ENCODE peak calls at places on chromosomes 12 and 14, in seven cellular contexts. O, M, E, K, Y, H and D are unnamed samples.

GRCh38 chr14:74134484-74134883 is 49.7 kb downstream of the LIN52 start:
- DNase-seq in O (no peak), M (no peak), E (no peak), K (no peak), Y (no peak), H (no peak), D (no peak)

GRCh38 chr12:33322519-33322918 is 117.1 kb downstream of the SYT10 start:
- DNase-seq in O (no peak), M (no peak), E (no peak), K (no peak), Y (no peak), H (no peak), D (no peak)

GRCh38 chr12:80894179-80894578 is 43.6 kb downstream of the LIN7A start:
- DNase-seq in O (no peak), M (no peak), E (no peak), K (no peak), Y (no peak), H (no peak), D (no peak)

GRCh38 chr14:92507174-92507768 is 6.3 kb upstream of the RIN3 start:
- DNase-seq in O (no peak), M (no peak), E (peak), K (no peak), Y (no peak), H (no peak), D (no peak)

GRCh38 chr14:49250517-49250916 is 335.7 kb downstream of the RPS29 start:
- DNase-seq in O (no peak), M (no peak), E (no peak), K (no peak), Y (no peak), H (no peak), D (no peak)

GRCh38 chr12:69404851-69405365 is 45.4 kb downstream of the YEATS4 start:
- DNase-seq in O (no peak), M (no peak), E (no peak), K (no peak), Y (no peak), H (no peak), D (no peak)

GRCh38 chr14:59868021-59868420 is 2.6 kb downstream of the RTN1 start:
- DNase-seq in O (no peak), M (no peak), E (no peak), K (no peak), Y (no peak), H (no peak), D (no peak)

GRCh38 chr14:55366271-55366670 is 45.4 kb downstream of the ATG14 start:
- DNase-seq in O (no peak), M (no peak), E (no peak), K (no peak), Y (no peak), H (peak), D (no peak)

GRCh38 chr12:6345319-6346071 is 3.6 kb upstream of the TNFRSF1A start:
- DNase-seq in O (no peak), M (no peak), E (no peak), K (peak), Y (no peak), H (peak), D (no peak)

GRCh38 chr12:13390921-13391320 is 194.4 kb downstream of the EMP1 start:
- DNase-seq in O (no peak), M (peak), E (no peak), K (no peak), Y (no peak), H (no peak), D (no peak)

GRCh38 chr14:55954108-55954507 is 164.1 kb upstream of the PELI2 start:
- DNase-seq in O (no peak), M (no peak), E (no peak), K (no peak), Y (no peak), H (no peak), D (no peak)

GRCh38 chr14:77965919-77966435 is 166.1 kb downstream of the ADCK1 start:
- DNase-seq in O (peak), M (peak), E (peak), K (peak), Y (no peak), H (peak), D (no peak)

GRCh38 chr12:132388379-132389015 is 59.1 kb upstream of the GALNT9 start:
- DNase-seq in O (no peak), M (no peak), E (peak), K (no peak), Y (no peak), H (no peak), D (no peak)

GRCh38 chr14:71803539-71804260 is 128.5 kb upstream of the RGS6 start:
- DNase-seq in O (no peak), M (no peak), E (no peak), K (no peak), Y (no peak), H (peak), D (no peak)

GRCh38 chr12:87509233-87509820 is 519.9 kb downstream of the C12orf50 start:
- DNase-seq in O (no peak), M (no peak), E (no peak), K (no peak), Y (no peak), H (peak), D (no peak)

GRCh38 chr12:95918194-95918993 is 24.0 kb downstream of the CCDC38 start:
- DNase-seq in O (peak), M (peak), E (no peak), K (peak), Y (peak), H (peak), D (no peak)

DNA sequence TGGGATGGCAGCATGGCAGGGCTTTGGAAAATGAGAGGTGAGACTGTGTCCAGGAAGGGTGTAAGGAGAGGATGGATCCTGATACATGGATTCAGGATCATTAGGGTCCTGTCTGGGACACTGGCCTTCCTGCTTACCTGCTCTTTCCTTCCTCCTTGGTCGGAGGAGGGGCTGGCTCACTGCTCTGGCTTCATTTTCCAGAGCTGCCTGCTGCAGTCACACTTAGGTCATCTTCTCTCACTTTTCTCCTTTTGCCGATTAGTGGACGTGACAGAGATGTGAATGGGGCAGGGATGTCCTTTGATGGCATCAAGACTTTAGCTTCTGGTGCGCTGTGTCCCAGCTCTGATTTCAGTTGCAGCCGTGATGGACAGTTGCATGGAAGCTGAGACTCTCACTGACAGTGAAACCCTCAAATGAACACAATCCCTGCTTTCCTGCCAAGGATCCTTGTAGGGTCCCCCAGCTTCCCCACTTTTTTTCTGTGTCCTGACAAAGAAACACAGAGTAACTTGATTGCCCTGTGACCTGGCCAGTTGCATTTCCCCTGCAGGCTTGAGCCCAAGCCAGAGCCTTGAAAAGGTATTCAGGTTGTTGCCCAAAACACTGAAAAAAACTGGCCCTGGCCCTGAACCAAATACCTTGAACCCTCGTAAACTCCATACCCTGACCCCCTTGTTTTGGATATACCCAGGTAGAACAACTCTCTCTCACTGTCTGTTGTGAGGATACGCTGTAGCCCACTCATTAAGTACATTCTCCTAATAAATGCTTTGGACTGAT is 756 bp upstream of the CIDEB start:
- DNase-seq in O (no peak), M (no peak), E (no peak), K (no peak), Y (no peak), H (no peak), D (no peak)
- TF ChIP-seq CTCF in O (no peak), M (no peak), E (no peak), K (no peak), Y (peak), H (no peak), D (peak)

DNA sequence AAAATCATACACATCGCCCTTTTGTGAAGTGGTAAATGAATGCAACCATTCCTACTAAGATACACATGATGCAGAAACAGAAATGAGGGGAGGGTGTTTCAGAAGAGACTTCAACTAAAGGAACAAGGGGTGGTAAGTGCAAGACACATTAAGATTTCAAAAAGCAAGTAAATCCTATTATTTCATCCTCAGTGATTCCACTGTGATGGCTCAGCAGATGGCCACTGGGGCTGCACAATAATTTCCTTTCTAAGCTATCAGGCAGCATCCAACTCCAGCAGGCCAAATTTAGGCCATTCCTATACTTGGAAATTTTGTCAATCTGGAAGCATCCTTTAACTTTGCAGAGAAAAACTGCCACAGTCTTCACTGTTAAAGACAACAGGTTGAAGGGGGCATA is 272.4 kb downstream of the NELL2 start:
- DNase-seq in O (no peak), M (no peak), E (no peak), K (no peak), Y (no peak), H (no peak), D (no peak)
- TF ChIP-seq CTCF in O (no peak), M (no peak), E (no peak), K (no peak), Y (no peak), H (no peak), D (no peak)

GRCh38 chr14:69772082-69773017 is 5.4 kb downstream of the SRSF5 start:
- DNase-seq in O (no peak), M (no peak), E (no peak), K (no peak), Y (no peak), H (no peak), D (no peak)

GRCh38 chr14:69769623-69770022 is 2.7 kb downstream of the SRSF5 start:
- DNase-seq in O (no peak), M (no peak), E (no peak), K (no peak), Y (no peak), H (no peak), D (no peak)

GRCh38 chr14:69768873-69769272 is 1.9 kb downstream of the SRSF5 start:
- DNase-seq in O (no peak), M (no peak), E (no peak), K (no peak), Y (no peak), H (no peak), D (no peak)

GRCh38 chr14:69770559-69770958 is 3.6 kb downstream of the SRSF5 start:
- DNase-seq in O (no peak), M (no peak), E (no peak), K (no peak), Y (no peak), H (no peak), D (no peak)

GRCh38 chr14:69771136-69771535 is 4.2 kb downstream of the SRSF5 start:
- DNase-seq in O (no peak), M (no peak), E (no peak), K (no peak), Y (no peak), H (no peak), D (no peak)
- TF ChIP-seq CTCF in O (no peak), M (no peak), E (no peak), K (no peak), Y (no peak), H (no peak), D (no peak)

GRCh38 chr14:93788557-93789365 is 476 bp upstream of the PRIMA1 start:
- DNase-seq in O (peak), M (peak), E (no peak), K (no peak), Y (peak), H (no peak), D (no peak)
- TF ChIP-seq CTCF in O (no peak), M (no peak), E (no peak), K (no peak), Y (peak), H (no peak), D (no peak)

DNA sequence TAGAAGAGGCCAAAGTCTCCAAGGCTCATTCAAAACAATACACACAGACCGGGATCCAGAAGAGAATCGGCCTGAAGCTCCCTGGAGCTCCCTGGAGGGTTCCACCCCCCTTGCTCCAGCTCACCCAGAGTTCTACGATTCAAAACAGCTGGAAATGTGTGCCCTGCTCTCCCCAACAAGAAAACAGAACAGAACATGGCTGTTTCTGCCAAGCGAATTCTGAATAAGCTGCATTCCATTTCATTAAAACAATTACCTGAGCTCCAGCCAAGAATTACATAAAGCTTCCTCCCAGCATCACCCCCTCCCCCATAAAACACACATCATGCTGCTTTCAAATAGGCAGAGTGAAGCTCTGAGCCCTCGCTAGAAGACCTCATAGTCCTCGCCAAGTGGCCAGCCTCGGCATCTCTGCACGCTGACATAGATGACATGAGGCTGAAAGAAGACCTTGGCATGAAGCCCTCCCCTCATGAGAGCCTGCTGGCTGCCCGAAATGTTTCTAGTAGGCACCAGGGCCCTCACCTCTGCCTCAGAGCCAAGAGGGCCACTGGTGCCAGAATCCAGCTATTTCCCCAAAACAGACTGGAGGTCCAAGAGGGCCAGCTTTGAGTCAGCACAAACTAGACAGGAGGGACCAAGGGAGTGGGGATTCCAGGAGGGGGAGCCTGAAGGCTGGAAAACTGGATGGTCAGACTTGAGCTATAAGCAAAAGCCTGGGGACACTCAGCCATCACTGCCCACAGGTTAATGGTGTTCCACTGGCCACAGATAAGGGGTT is 8.3 kb downstream of the PXN start:
- DNase-seq in O (no peak), M (no peak), E (no peak), K (no peak), Y (no peak), H (peak), D (no peak)
- TF ChIP-seq CTCF in O (no peak), M (no peak), E (no peak), K (no peak), Y (no peak), H (peak), D (no peak)

GRCh38 chr12:112087851-112088250 is 20.7 kb downstream of the NAA25 start:
- DNase-seq in O (no peak), M (no peak), E (no peak), K (no peak), Y (no peak), H (no peak), D (no peak)

GRCh38 chr12:112091563-112091962 is 17.0 kb downstream of the NAA25 start:
- DNase-seq in O (no peak), M (no peak), E (no peak), K (no peak), Y (no peak), H (no peak), D (no peak)

GRCh38 chr12:112087055-112087850 is 21.3 kb downstream of the NAA25 start:
- DNase-seq in O (no peak), M (no peak), E (no peak), K (no peak), Y (no peak), H (no peak), D (no peak)
- TF ChIP-seq CTCF in O (peak), M (no peak), E (no peak), K (no peak), Y (peak), H (peak), D (no peak)

GRCh38 chr14:30330452-30330851 is 228.5 kb upstream of the G2E3 start:
- DNase-seq in O (no peak), M (no peak), E (no peak), K (peak), Y (no peak), H (peak), D (no peak)
- TF ChIP-seq CTCF in O (peak), M (peak), E (peak), K (peak), Y (peak), H (peak), D (no peak)

GRCh38 chr12:109302358-109302757 is 6.7 kb downstream of the FOXN4 start:
- DNase-seq in O (no peak), M (no peak), E (no peak), K (peak), Y (no peak), H (no peak), D (no peak)
- TF ChIP-seq CTCF in O (peak), M (no peak), E (no peak), K (peak), Y (peak), H (no peak), D (no peak)

GRCh38 chr12:108116254-108116653 is 12.8 kb upstream of the WSCD2 start:
- DNase-seq in O (no peak), M (no peak), E (no peak), K (no peak), Y (no peak), H (no peak), D (no peak)

GRCh38 chr12:108119126-108119973 is 9.7 kb upstream of the WSCD2 start:
- DNase-seq in O (no peak), M (no peak), E (no peak), K (peak), Y (no peak), H (no peak), D (no peak)

GRCh38 chr12:108117163-108117849 is 11.8 kb upstream of the WSCD2 start:
- DNase-seq in O (no peak), M (no peak), E (no peak), K (peak), Y (no peak), H (no peak), D (no peak)

GRCh38 chr12:108115746-108116125 is 13.4 kb upstream of the WSCD2 start:
- DNase-seq in O (no peak), M (no peak), E (no peak), K (no peak), Y (no peak), H (no peak), D (no peak)

GRCh38 chr12:108117902-108118301 is 11.2 kb upstream of the WSCD2 start:
- DNase-seq in O (no peak), M (no peak), E (no peak), K (no peak), Y (no peak), H (no peak), D (no peak)
- TF ChIP-seq CTCF in O (no peak), M (no peak), E (no peak), K (no peak), Y (no peak), H (no peak), D (no peak)

DNA sequence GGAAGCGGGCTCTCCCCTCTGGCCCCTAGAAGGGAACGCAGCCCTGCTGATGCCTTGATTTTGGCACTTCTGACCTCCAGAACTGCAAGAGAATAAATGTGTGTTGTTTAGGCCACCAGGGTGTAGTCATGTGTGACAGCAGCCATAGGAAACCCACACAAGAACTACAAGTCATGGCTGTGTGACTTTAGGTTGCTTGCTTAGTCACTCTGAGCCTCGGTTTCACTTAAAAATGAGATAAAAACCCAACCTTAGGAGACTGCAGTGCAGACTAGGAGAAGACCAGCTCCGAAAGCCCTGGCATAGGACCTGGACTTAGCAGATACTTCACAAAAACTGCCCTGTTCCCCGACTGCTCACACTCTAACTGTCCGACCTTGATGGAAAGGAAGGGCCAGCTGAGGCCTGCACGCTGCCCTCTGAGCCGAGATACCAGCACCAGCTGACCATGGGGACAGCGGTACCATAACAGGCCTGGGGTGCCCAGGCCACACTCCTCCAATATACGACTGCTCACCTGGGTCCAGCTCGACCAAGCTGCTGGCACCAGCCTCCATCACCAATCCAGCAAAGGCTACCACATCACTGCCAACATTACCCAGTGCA is 53.5 kb downstream of the CCDC85C start:
- DNase-seq in O (no peak), M (no peak), E (no peak), K (no peak), Y (no peak), H (no peak), D (no peak)
- TF ChIP-seq CTCF in O (no peak), M (no peak), E (no peak), K (no peak), Y (no peak), H (no peak), D (no peak)